ENCODE peak calls at places on chromosomes 6 and 20, in six cellular contexts. A, I, Y, D, R and E are unnamed samples.

GRCh38 chr6:104718672-104719071 is 141.0 kb downstream of the HACE1 start:
- DNase-seq in A (no peak), I (peak), Y (no peak), D (no peak), R (no peak), E (no peak)

GRCh38 chr6:112149236-112149635 is 61.8 kb downstream of the FAM229B start:
- DNase-seq in A (no peak), I (no peak), Y (no peak), D (no peak), R (no peak), E (no peak)

GRCh38 chr6:39102821-39103136 is 12.2 kb downstream of the SAYSD1 start:
- DNase-seq in A (no peak), I (no peak), Y (no peak), D (no peak), R (no peak), E (no peak)

GRCh38 chr20:17621229-17621968 is 51.5 kb downstream of the DSTN start:
- DNase-seq in A (no peak), I (no peak), Y (no peak), D (peak), R (no peak), E (no peak)

GRCh38 chr6:24749292-24749691 is 25.4 kb upstream of the GMNN start:
- DNase-seq in A (no peak), I (no peak), Y (no peak), D (no peak), R (no peak), E (no peak)

GRCh38 chr6:34151321-34152041 is 5.6 kb upstream of the GRM4 start:
- DNase-seq in A (no peak), I (no peak), Y (no peak), D (no peak), R (no peak), E (no peak)

GRCh38 chr6:45169815-45170214 is 158.3 kb upstream of the RUNX2 start:
- DNase-seq in A (no peak), I (no peak), Y (no peak), D (no peak), R (no peak), E (no peak)

GRCh38 chr20:48738399-48739304 is 89.1 kb downstream of the PREX1 start:
- DNase-seq in A (no peak), I (no peak), Y (no peak), D (no peak), R (no peak), E (no peak)

GRCh38 chr20:30506100-30506499 is 751.4 kb upstream of the DEFB115 start:
- DNase-seq in A (no peak), I (no peak), Y (no peak), D (no peak), R (no peak), E (no peak)

GRCh38 chr6:112298021-112298745 is 43.8 kb upstream of the LAMA4 start:
- DNase-seq in A (no peak), I (peak), Y (no peak), D (no peak), R (no peak), E (no peak)

GRCh38 chr6:157724138-157724537 is 98.9 kb upstream of the SNX9 start:
- DNase-seq in A (no peak), I (peak), Y (no peak), D (no peak), R (no peak), E (no peak)

GRCh38 chr20:21031666-21032065 is 74.5 kb downstream of the LINC00237 start:
- DNase-seq in A (no peak), I (no peak), Y (no peak), D (no peak), R (no peak), E (no peak)

GRCh38 chr6:43147289-43147688 is 23.8 kb upstream of the SRF start:
- DNase-seq in A (no peak), I (no peak), Y (no peak), D (no peak), R (no peak), E (no peak)

GRCh38 chr20:4949833-4950178 is 51.5 kb downstream of the SLC23A2 start:
- DNase-seq in A (no peak), I (peak), Y (no peak), D (peak), R (peak), E (no peak)

GRCh38 chr6:160394654-160395035 is 46.5 kb downstream of the SLC22A3 start:
- DNase-seq in A (no peak), I (no peak), Y (no peak), D (no peak), R (no peak), E (no peak)

GRCh38 chr6:112086744-112087135 is 542 bp downstream of the TUBE1 start:
- DNase-seq in A (no peak), I (peak), Y (no peak), D (no peak), R (peak), E (no peak)

GRCh38 chr20:4020256-4020655 is 4.9 kb upstream of the RNF24 start:
- DNase-seq in A (no peak), I (no peak), Y (no peak), D (no peak), R (no peak), E (no peak)

GRCh38 chr6:34546551-34547321 is 9.4 kb downstream of the SPDEF start:
- DNase-seq in A (peak), I (no peak), Y (no peak), D (peak), R (no peak), E (no peak)

GRCh38 chr20:11266571-11266970 is 592.8 kb upstream of the JAG1 start:
- DNase-seq in A (no peak), I (no peak), Y (no peak), D (no peak), R (no peak), E (no peak)

GRCh38 chr20:8131598-8132014 is 460 bp upstream of the PLCB1 start:
- DNase-seq in A (no peak), I (peak), Y (no peak), D (no peak), R (no peak), E (no peak)

GRCh38 chr6:7691675-7692452 is 34.0 kb upstream of the BMP6 start:
- DNase-seq in A (no peak), I (peak), Y (no peak), D (peak), R (no peak), E (no peak)

GRCh38 chr6:113825776-113826175 is 31.4 kb upstream of the MARCKS start:
- DNase-seq in A (peak), I (peak), Y (no peak), D (peak), R (no peak), E (peak)

GRCh38 chr6:143000771-143001170 is 55.8 kb upstream of the HIVEP2 start:
- DNase-seq in A (peak), I (no peak), Y (no peak), D (no peak), R (no peak), E (no peak)

GRCh38 chr20:7859371-7859802 is 80.9 kb downstream of the HAO1 start:
- DNase-seq in A (no peak), I (peak), Y (no peak), D (peak), R (peak), E (no peak)

GRCh38 chr20:58228484-58229197 is at the start of gene ANKRD60:
- DNase-seq in A (peak), I (peak), Y (no peak), D (peak), R (no peak), E (peak)

GRCh38 chr6:40672118-40672517 is 85.0 kb upstream of the LRFN2 start:
- DNase-seq in A (no peak), I (no peak), Y (no peak), D (no peak), R (peak), E (no peak)

GRCh38 chr20:54084193-54084592 is 13.8 kb upstream of the BCAS1 start:
- DNase-seq in A (no peak), I (no peak), Y (no peak), D (no peak), R (no peak), E (no peak)

GRCh38 chr20:32505723-32506473 is 79.2 kb downstream of the NOL4L start:
- DNase-seq in A (no peak), I (no peak), Y (no peak), D (peak), R (no peak), E (no peak)